ENCODE peak calls at places on chromosomes 7 and 10, in eight cellular contexts. One of them, this sample, is unnamed.

GRCh38 chr10:86440874-86441838 is 74.6 kb upstream of the GRID1 start:
- DNase-seq in EH: peak
- DNase-seq in NCI-H1105 treated with DMSO at 0.1 percent for 48 hours: no peak
- DNase-seq in stimulated activated CD4-positive, alpha-beta T cell treated with anti-CD3 and anti-CD28 coated beads, Interleukin-12 subunit alpha, Interleukin-12 subunit beta, amount 100 ng/mL, for 4 hours: no peak
- DNase-seq in SW480: no peak
- DNase-seq in H9: no peak
- DNase-seq in A549: peak
- DNase-seq in HS-27A: no peak
- DNase-seq in this sample: peak

GRCh38 chr10:87695074-87695473 is 35.4 kb downstream of the PAPSS2 start:
- DNase-seq in EH: no peak
- DNase-seq in NCI-H1105 treated with DMSO at 0.1 percent for 48 hours: no peak
- DNase-seq in stimulated activated CD4-positive, alpha-beta T cell treated with anti-CD3 and anti-CD28 coated beads, Interleukin-12 subunit alpha, Interleukin-12 subunit beta, amount 100 ng/mL, for 4 hours: no peak
- DNase-seq in SW480: no peak
- DNase-seq in H9: no peak
- DNase-seq in A549: no peak
- DNase-seq in HS-27A: no peak
- DNase-seq in this sample: no peak

GRCh38 chr10:23139677-23140076 is 44.3 kb downstream of the MSRB2 start:
- DNase-seq in EH: no peak
- DNase-seq in NCI-H1105 treated with DMSO at 0.1 percent for 48 hours: no peak
- DNase-seq in stimulated activated CD4-positive, alpha-beta T cell treated with anti-CD3 and anti-CD28 coated beads, Interleukin-12 subunit alpha, Interleukin-12 subunit beta, amount 100 ng/mL, for 4 hours: no peak
- DNase-seq in SW480: no peak
- DNase-seq in H9: no peak
- DNase-seq in A549: no peak
- DNase-seq in HS-27A: no peak
- DNase-seq in this sample: no peak

GRCh38 chr7:121001932-121002754 is 13.6 kb downstream of the CPED1 start:
- DNase-seq in EH: peak
- DNase-seq in NCI-H1105 treated with DMSO at 0.1 percent for 48 hours: no peak
- DNase-seq in stimulated activated CD4-positive, alpha-beta T cell treated with anti-CD3 and anti-CD28 coated beads, Interleukin-12 subunit alpha, Interleukin-12 subunit beta, amount 100 ng/mL, for 4 hours: no peak
- DNase-seq in SW480: no peak
- DNase-seq in H9: no peak
- DNase-seq in A549: no peak
- DNase-seq in HS-27A: no peak
- DNase-seq in this sample: no peak

GRCh38 chr7:92904292-92905131 is 68.1 kb upstream of the CDK6 start:
- DNase-seq in EH: peak
- DNase-seq in NCI-H1105 treated with DMSO at 0.1 percent for 48 hours: no peak
- DNase-seq in stimulated activated CD4-positive, alpha-beta T cell treated with anti-CD3 and anti-CD28 coated beads, Interleukin-12 subunit alpha, Interleukin-12 subunit beta, amount 100 ng/mL, for 4 hours: peak
- DNase-seq in SW480: peak
- DNase-seq in H9: no peak
- DNase-seq in A549: peak
- DNase-seq in HS-27A: peak
- DNase-seq in this sample: peak

GRCh38 chr10:12181065-12181775 is 14.5 kb downstream of the NUDT5 start:
- DNase-seq in EH: no peak
- DNase-seq in NCI-H1105 treated with DMSO at 0.1 percent for 48 hours: no peak
- DNase-seq in stimulated activated CD4-positive, alpha-beta T cell treated with anti-CD3 and anti-CD28 coated beads, Interleukin-12 subunit alpha, Interleukin-12 subunit beta, amount 100 ng/mL, for 4 hours: peak
- DNase-seq in SW480: no peak
- DNase-seq in H9: no peak
- DNase-seq in A549: no peak
- DNase-seq in HS-27A: no peak
- DNase-seq in this sample: no peak

GRCh38 chr10:96991313-96991841 is 159.3 kb downstream of the LCOR start:
- DNase-seq in EH: peak
- DNase-seq in NCI-H1105 treated with DMSO at 0.1 percent for 48 hours: no peak
- DNase-seq in stimulated activated CD4-positive, alpha-beta T cell treated with anti-CD3 and anti-CD28 coated beads, Interleukin-12 subunit alpha, Interleukin-12 subunit beta, amount 100 ng/mL, for 4 hours: no peak
- DNase-seq in SW480: no peak
- DNase-seq in H9: no peak
- DNase-seq in A549: no peak
- DNase-seq in HS-27A: peak
- DNase-seq in this sample: no peak

GRCh38 chr7:99248391-99249067 is 24.1 kb upstream of the MYH16 start:
- DNase-seq in EH: no peak
- DNase-seq in NCI-H1105 treated with DMSO at 0.1 percent for 48 hours: no peak
- DNase-seq in stimulated activated CD4-positive, alpha-beta T cell treated with anti-CD3 and anti-CD28 coated beads, Interleukin-12 subunit alpha, Interleukin-12 subunit beta, amount 100 ng/mL, for 4 hours: no peak
- DNase-seq in SW480: no peak
- DNase-seq in H9: no peak
- DNase-seq in A549: no peak
- DNase-seq in HS-27A: no peak
- DNase-seq in this sample: no peak

GRCh38 chr10:43209064-43209455 is 57.8 kb downstream of the RASGEF1A start:
- DNase-seq in EH: no peak
- DNase-seq in NCI-H1105 treated with DMSO at 0.1 percent for 48 hours: no peak
- DNase-seq in stimulated activated CD4-positive, alpha-beta T cell treated with anti-CD3 and anti-CD28 coated beads, Interleukin-12 subunit alpha, Interleukin-12 subunit beta, amount 100 ng/mL, for 4 hours: no peak
- DNase-seq in SW480: no peak
- DNase-seq in H9: peak
- DNase-seq in A549: no peak
- DNase-seq in HS-27A: no peak
- DNase-seq in this sample: no peak

GRCh38 chr10:93548376-93549071 is 17.9 kb upstream of the FFAR4 start:
- DNase-seq in EH: peak
- DNase-seq in NCI-H1105 treated with DMSO at 0.1 percent for 48 hours: no peak
- DNase-seq in stimulated activated CD4-positive, alpha-beta T cell treated with anti-CD3 and anti-CD28 coated beads, Interleukin-12 subunit alpha, Interleukin-12 subunit beta, amount 100 ng/mL, for 4 hours: no peak
- DNase-seq in SW480: no peak
- DNase-seq in H9: no peak
- DNase-seq in A549: peak
- DNase-seq in HS-27A: no peak
- DNase-seq in this sample: peak

GRCh38 chr7:43303740-43304241 is 191.3 kb downstream of the HECW1 start:
- DNase-seq in EH: peak
- DNase-seq in NCI-H1105 treated with DMSO at 0.1 percent for 48 hours: no peak
- DNase-seq in stimulated activated CD4-positive, alpha-beta T cell treated with anti-CD3 and anti-CD28 coated beads, Interleukin-12 subunit alpha, Interleukin-12 subunit beta, amount 100 ng/mL, for 4 hours: peak
- DNase-seq in SW480: peak
- DNase-seq in H9: no peak
- DNase-seq in A549: no peak
- DNase-seq in HS-27A: no peak
- DNase-seq in this sample: no peak

GRCh38 chr7:143372070-143372469 is 9.1 kb upstream of the ZYX start:
- DNase-seq in EH: peak
- DNase-seq in NCI-H1105 treated with DMSO at 0.1 percent for 48 hours: no peak
- DNase-seq in stimulated activated CD4-positive, alpha-beta T cell treated with anti-CD3 and anti-CD28 coated beads, Interleukin-12 subunit alpha, Interleukin-12 subunit beta, amount 100 ng/mL, for 4 hours: no peak
- DNase-seq in SW480: no peak
- DNase-seq in H9: no peak
- DNase-seq in A549: no peak
- DNase-seq in HS-27A: peak
- DNase-seq in this sample: no peak

GRCh38 chr10:73529089-73529832 is 33.4 kb upstream of the PPP3CB start:
- DNase-seq in EH: peak
- DNase-seq in NCI-H1105 treated with DMSO at 0.1 percent for 48 hours: peak
- DNase-seq in stimulated activated CD4-positive, alpha-beta T cell treated with anti-CD3 and anti-CD28 coated beads, Interleukin-12 subunit alpha, Interleukin-12 subunit beta, amount 100 ng/mL, for 4 hours: peak
- DNase-seq in SW480: peak
- DNase-seq in H9: peak
- DNase-seq in A549: peak
- DNase-seq in HS-27A: peak
- DNase-seq in this sample: peak

GRCh38 chr7:1059200-1060091 is 15.1 kb downstream of the GPR146 start:
- DNase-seq in EH: peak
- DNase-seq in NCI-H1105 treated with DMSO at 0.1 percent for 48 hours: no peak
- DNase-seq in stimulated activated CD4-positive, alpha-beta T cell treated with anti-CD3 and anti-CD28 coated beads, Interleukin-12 subunit alpha, Interleukin-12 subunit beta, amount 100 ng/mL, for 4 hours: no peak
- DNase-seq in SW480: no peak
- DNase-seq in H9: peak
- DNase-seq in A549: peak
- DNase-seq in HS-27A: no peak
- DNase-seq in this sample: peak

GRCh38 chr10:124291009-124291671 is 127.6 kb downstream of the OAT start:
- DNase-seq in EH: no peak
- DNase-seq in NCI-H1105 treated with DMSO at 0.1 percent for 48 hours: no peak
- DNase-seq in stimulated activated CD4-positive, alpha-beta T cell treated with anti-CD3 and anti-CD28 coated beads, Interleukin-12 subunit alpha, Interleukin-12 subunit beta, amount 100 ng/mL, for 4 hours: no peak
- DNase-seq in SW480: no peak
- DNase-seq in H9: peak
- DNase-seq in A549: no peak
- DNase-seq in HS-27A: no peak
- DNase-seq in this sample: no peak

GRCh38 chr7:70571403-70571911 is 560.5 kb upstream of the GALNT17 start:
- DNase-seq in EH: peak
- DNase-seq in NCI-H1105 treated with DMSO at 0.1 percent for 48 hours: no peak
- DNase-seq in stimulated activated CD4-positive, alpha-beta T cell treated with anti-CD3 and anti-CD28 coated beads, Interleukin-12 subunit alpha, Interleukin-12 subunit beta, amount 100 ng/mL, for 4 hours: no peak
- DNase-seq in SW480: peak
- DNase-seq in H9: no peak
- DNase-seq in A549: peak
- DNase-seq in HS-27A: no peak
- DNase-seq in this sample: peak

GRCh38 chr10:127854769-127855583 is 37.8 kb downstream of the CLRN3 start:
- DNase-seq in EH: no peak
- DNase-seq in NCI-H1105 treated with DMSO at 0.1 percent for 48 hours: no peak
- DNase-seq in stimulated activated CD4-positive, alpha-beta T cell treated with anti-CD3 and anti-CD28 coated beads, Interleukin-12 subunit alpha, Interleukin-12 subunit beta, amount 100 ng/mL, for 4 hours: no peak
- DNase-seq in SW480: no peak
- DNase-seq in H9: no peak
- DNase-seq in A549: no peak
- DNase-seq in HS-27A: no peak
- DNase-seq in this sample: no peak

GRCh38 chr10:69250041-69250440 is 28.3 kb upstream of the HK1 start:
- DNase-seq in EH: no peak
- DNase-seq in NCI-H1105 treated with DMSO at 0.1 percent for 48 hours: no peak
- DNase-seq in stimulated activated CD4-positive, alpha-beta T cell treated with anti-CD3 and anti-CD28 coated beads, Interleukin-12 subunit alpha, Interleukin-12 subunit beta, amount 100 ng/mL, for 4 hours: no peak
- DNase-seq in SW480: no peak
- DNase-seq in H9: no peak
- DNase-seq in A549: no peak
- DNase-seq in HS-27A: no peak
- DNase-seq in this sample: no peak

GRCh38 chr10:6349846-6350245 is 147.1 kb downstream of the PFKFB3 start:
- DNase-seq in EH: no peak
- DNase-seq in NCI-H1105 treated with DMSO at 0.1 percent for 48 hours: no peak
- DNase-seq in stimulated activated CD4-positive, alpha-beta T cell treated with anti-CD3 and anti-CD28 coated beads, Interleukin-12 subunit alpha, Interleukin-12 subunit beta, amount 100 ng/mL, for 4 hours: no peak
- DNase-seq in SW480: no peak
- DNase-seq in H9: no peak
- DNase-seq in A549: no peak
- DNase-seq in HS-27A: no peak
- DNase-seq in this sample: no peak

GRCh38 chr7:5824297-5824610 is 42.8 kb upstream of the RNF216 start:
- DNase-seq in EH: no peak
- DNase-seq in NCI-H1105 treated with DMSO at 0.1 percent for 48 hours: no peak
- DNase-seq in stimulated activated CD4-positive, alpha-beta T cell treated with anti-CD3 and anti-CD28 coated beads, Interleukin-12 subunit alpha, Interleukin-12 subunit beta, amount 100 ng/mL, for 4 hours: peak
- DNase-seq in SW480: no peak
- DNase-seq in H9: no peak
- DNase-seq in A549: no peak
- DNase-seq in HS-27A: no peak
- DNase-seq in this sample: no peak

GRCh38 chr7:1124164-1124563 is 35.8 kb downstream of the ZFAND2A start:
- DNase-seq in EH: no peak
- DNase-seq in NCI-H1105 treated with DMSO at 0.1 percent for 48 hours: no peak
- DNase-seq in stimulated activated CD4-positive, alpha-beta T cell treated with anti-CD3 and anti-CD28 coated beads, Interleukin-12 subunit alpha, Interleukin-12 subunit beta, amount 100 ng/mL, for 4 hours: no peak
- DNase-seq in SW480: no peak
- DNase-seq in H9: no peak
- DNase-seq in A549: no peak
- DNase-seq in HS-27A: no peak
- DNase-seq in this sample: no peak

GRCh38 chr10:29834990-29835569 is 200.3 kb upstream of the SVIL start:
- DNase-seq in EH: peak
- DNase-seq in NCI-H1105 treated with DMSO at 0.1 percent for 48 hours: no peak
- DNase-seq in stimulated activated CD4-positive, alpha-beta T cell treated with anti-CD3 and anti-CD28 coated beads, Interleukin-12 subunit alpha, Interleukin-12 subunit beta, amount 100 ng/mL, for 4 hours: no peak
- DNase-seq in SW480: no peak
- DNase-seq in H9: no peak
- DNase-seq in A549: no peak
- DNase-seq in HS-27A: no peak
- DNase-seq in this sample: no peak

GRCh38 chr7:23742051-23742450 is 32.0 kb downstream of the STK31 start:
- DNase-seq in EH: no peak
- DNase-seq in NCI-H1105 treated with DMSO at 0.1 percent for 48 hours: no peak
- DNase-seq in stimulated activated CD4-positive, alpha-beta T cell treated with anti-CD3 and anti-CD28 coated beads, Interleukin-12 subunit alpha, Interleukin-12 subunit beta, amount 100 ng/mL, for 4 hours: no peak
- DNase-seq in SW480: no peak
- DNase-seq in H9: no peak
- DNase-seq in A549: no peak
- DNase-seq in HS-27A: no peak
- DNase-seq in this sample: no peak

GRCh38 chr7:92809397-92810241 is 26.8 kb downstream of the CDK6 start:
- DNase-seq in EH: peak
- DNase-seq in NCI-H1105 treated with DMSO at 0.1 percent for 48 hours: no peak
- DNase-seq in stimulated activated CD4-positive, alpha-beta T cell treated with anti-CD3 and anti-CD28 coated beads, Interleukin-12 subunit alpha, Interleukin-12 subunit beta, amount 100 ng/mL, for 4 hours: no peak
- DNase-seq in SW480: peak
- DNase-seq in H9: peak
- DNase-seq in A549: peak
- DNase-seq in HS-27A: no peak
- DNase-seq in this sample: peak

GRCh38 chr7:19754521-19755116 is 18.8 kb downstream of the TMEM196 start:
- DNase-seq in EH: peak
- DNase-seq in NCI-H1105 treated with DMSO at 0.1 percent for 48 hours: peak
- DNase-seq in stimulated activated CD4-positive, alpha-beta T cell treated with anti-CD3 and anti-CD28 coated beads, Interleukin-12 subunit alpha, Interleukin-12 subunit beta, amount 100 ng/mL, for 4 hours: no peak
- DNase-seq in SW480: peak
- DNase-seq in H9: no peak
- DNase-seq in A549: peak
- DNase-seq in HS-27A: peak
- DNase-seq in this sample: peak

GRCh38 chr10:15744217-15744865 is 24.6 kb upstream of the ITGA8 start:
- DNase-seq in EH: peak
- DNase-seq in NCI-H1105 treated with DMSO at 0.1 percent for 48 hours: peak
- DNase-seq in stimulated activated CD4-positive, alpha-beta T cell treated with anti-CD3 and anti-CD28 coated beads, Interleukin-12 subunit alpha, Interleukin-12 subunit beta, amount 100 ng/mL, for 4 hours: peak
- DNase-seq in SW480: peak
- DNase-seq in H9: peak
- DNase-seq in A549: peak
- DNase-seq in HS-27A: peak
- DNase-seq in this sample: peak

GRCh38 chr7:2979276-2979675 is 64.4 kb downstream of the CARD11 start:
- DNase-seq in EH: no peak
- DNase-seq in NCI-H1105 treated with DMSO at 0.1 percent for 48 hours: no peak
- DNase-seq in stimulated activated CD4-positive, alpha-beta T cell treated with anti-CD3 and anti-CD28 coated beads, Interleukin-12 subunit alpha, Interleukin-12 subunit beta, amount 100 ng/mL, for 4 hours: no peak
- DNase-seq in SW480: no peak
- DNase-seq in H9: no peak
- DNase-seq in A549: no peak
- DNase-seq in HS-27A: no peak
- DNase-seq in this sample: no peak

GRCh38 chr10:61472090-61472674 is 19.0 kb upstream of the TMEM26 start:
- DNase-seq in EH: no peak
- DNase-seq in NCI-H1105 treated with DMSO at 0.1 percent for 48 hours: no peak
- DNase-seq in stimulated activated CD4-positive, alpha-beta T cell treated with anti-CD3 and anti-CD28 coated beads, Interleukin-12 subunit alpha, Interleukin-12 subunit beta, amount 100 ng/mL, for 4 hours: no peak
- DNase-seq in SW480: no peak
- DNase-seq in H9: no peak
- DNase-seq in A549: no peak
- DNase-seq in HS-27A: no peak
- DNase-seq in this sample: no peak

GRCh38 chr10:21372651-21373410 is 152.7 kb downstream of the SKIDA1 start:
- DNase-seq in EH: peak
- DNase-seq in NCI-H1105 treated with DMSO at 0.1 percent for 48 hours: no peak
- DNase-seq in stimulated activated CD4-positive, alpha-beta T cell treated with anti-CD3 and anti-CD28 coated beads, Interleukin-12 subunit alpha, Interleukin-12 subunit beta, amount 100 ng/mL, for 4 hours: peak
- DNase-seq in SW480: peak
- DNase-seq in H9: no peak
- DNase-seq in A549: peak
- DNase-seq in HS-27A: peak
- DNase-seq in this sample: peak

This sample was measured in hepatocyte.